ENCODE peak calls at places on chromosomes 2 and 18, in eight cellular contexts. L is A549; I is left ventricle myocardium inferior; G is ovary; C is CD8-positive, alpha-beta T cell; A is neural progenitor cell; Y is pancreas; V is thoracic aorta. S is an unnamed sample.

GRCh38 chr2:99881901-99882591 is 260.3 kb downstream of the AFF3 start:
- DNase-seq in C (no peak), I (no peak), A (no peak), G (no peak), Y (peak; percentile 11), V (no peak), L (peak; percentile 13), S (peak; percentile 89)

GRCh38 chr2:208491648-208492047 is 85.1 kb downstream of the PTH2R start:
- DNase-seq in I (no peak), V (no peak), Y (no peak), L (no peak), C (no peak), G (no peak), A (no peak), S (no peak)

GRCh38 chr18:70450658-70451253 is 161.9 kb downstream of the SOCS6 start:
- DNase-seq in I (no peak), G (no peak), C (no peak), A (no peak), L (peak; percentile 38), V (no peak), Y (no peak), S (no peak)

GRCh38 chr2:68336192-68336591 is 16.4 kb upstream of the CNRIP1 start:
- DNase-seq in A (no peak), V (no peak), L (no peak), Y (no peak), I (no peak), G (no peak), C (no peak), S (peak; percentile 41)

GRCh38 chr18:63002803-63003445 is 287.6 kb downstream of the PHLPP1 start:
- DNase-seq in G (no peak), V (no peak), I (no peak), A (no peak), Y (no peak), C (no peak), L (no peak), S (no peak)

GRCh38 chr2:119823734-119824334 is 64.1 kb downstream of the PTPN4 start:
- DNase-seq in A (peak; percentile 54), Y (no peak), V (no peak), L (peak; percentile 53), G (no peak), I (no peak), C (no peak), S (peak; percentile 19)

GRCh38 chr2:45554764-45555163 is 56.3 kb downstream of the SRBD1 start:
- DNase-seq in L (no peak), Y (no peak), I (no peak), A (no peak), V (no peak), G (no peak), C (no peak), S (no peak)

GRCh38 chr2:129205766-129206165 is 773.7 kb upstream of the RAB6C start:
- DNase-seq in C (no peak), A (no peak), I (no peak), L (no peak), V (no peak), G (no peak), Y (peak; percentile 45), S (no peak)

GRCh38 chr2:188524519-188525113 is 232.9 kb downstream of the GULP1 start:
- DNase-seq in V (no peak), I (no peak), A (peak; percentile 56), G (peak; percentile 47), Y (peak; percentile 4), L (peak; percentile 62), C (no peak), S (peak; percentile 17)

GRCh38 chr2:128607440-128607839 is 288.8 kb upstream of the HS6ST1 start:
- DNase-seq in L (no peak), I (peak; percentile 8), V (no peak), Y (no peak), G (peak; percentile 25), A (no peak), C (no peak), S (no peak)

GRCh38 chr2:143545643-143546275 is 416.5 kb downstream of the ARHGAP15 start:
- DNase-seq in V (no peak), I (no peak), L (no peak), C (no peak), A (no peak), Y (no peak), G (no peak), S (no peak)

GRCh38 chr2:33489835-33490431 is 13.5 kb downstream of the RASGRP3 start:
- DNase-seq in C (no peak), L (no peak), V (no peak), I (no peak), A (no peak), G (no peak), Y (no peak), S (no peak)

GRCh38 chr18:61893304-61893970 is 630 bp upstream of the RNF152 start:
- DNase-seq in A (peak; percentile 81), C (no peak), V (no peak), G (peak; percentile 79), I (peak; percentile 59), Y (peak; percentile 32), L (no peak), S (no peak)

DNA sequence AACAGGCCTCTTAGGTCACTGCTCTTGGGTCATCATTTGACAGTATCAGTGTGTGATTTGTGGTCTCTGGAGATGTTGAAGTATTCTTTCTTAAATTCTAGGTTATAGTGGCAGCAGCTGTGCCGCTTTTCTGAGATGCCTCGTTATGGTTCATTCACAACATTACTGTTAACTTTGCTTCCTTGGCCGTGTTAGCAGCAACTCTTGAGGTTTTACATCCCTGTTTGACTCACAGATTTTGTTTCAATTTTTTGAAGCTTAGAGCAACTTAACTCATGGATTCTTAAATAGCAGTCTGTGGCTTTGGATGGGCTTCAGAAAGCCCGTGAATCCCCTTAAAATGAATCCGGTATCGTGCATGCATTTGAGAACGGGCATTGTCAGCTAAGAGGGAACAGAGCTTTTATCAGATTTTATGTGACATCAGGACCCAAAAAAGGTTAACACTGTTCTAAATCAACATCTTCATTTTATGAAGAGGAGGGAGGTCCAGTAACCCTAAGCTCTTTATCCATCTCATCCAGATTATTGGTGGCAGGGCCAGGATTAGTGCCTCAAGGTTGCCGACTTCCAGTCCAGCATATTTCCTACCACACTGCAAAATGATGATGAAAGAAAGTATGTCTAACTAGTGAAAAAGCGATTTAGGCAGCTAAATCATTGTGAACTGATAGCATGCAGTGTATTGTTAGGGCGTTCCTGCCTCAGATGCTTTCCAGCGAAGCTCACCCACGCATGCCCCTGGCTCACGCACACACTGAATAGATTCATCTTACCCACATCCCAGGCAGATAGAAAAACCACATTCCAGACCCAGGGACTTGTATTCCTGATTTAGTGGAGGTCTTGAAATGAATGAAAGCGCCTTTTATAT is 5.1 kb downstream of the TRIB2 start:
- DNase-seq in I (no peak), C (no peak), L (no peak), G (no peak), A (peak; percentile 21), V (no peak), Y (no peak), S (no peak)
- H3K4me3 ChIP-seq in I (peak overlapping the region; percentile 96), C (no peak overlapping the region), L (no peak overlapping the region), G (peak overlapping the region; percentile 78), A (peak overlapping the region; percentile 94), V (peak overlapping the region; percentile 92), Y (no peak overlapping the region), S (peak overlapping the region; percentile 29)

GRCh38 chr2:240571314-240571973 is 3.2 kb downstream of the RNPEPL1 start:
- DNase-seq in A (no peak), G (peak; percentile 33), V (no peak), L (no peak), I (peak; percentile 10), C (no peak), Y (no peak), S (no peak)

GRCh38 chr2:240573516-240574385 is 5.5 kb downstream of the RNPEPL1 start:
- DNase-seq in L (no peak), G (peak; percentile 32), Y (no peak), V (no peak), C (no peak), I (peak; percentile 13), A (no peak), S (no peak)

GRCh38 chr2:240573071-240573515 is 4.8 kb downstream of the RNPEPL1 start:
- DNase-seq in G (peak; percentile 35), L (no peak), C (no peak), Y (no peak), I (peak; percentile 13), V (no peak), A (no peak), S (no peak)

GRCh38 chr2:240570531-240571313 is 2.4 kb downstream of the RNPEPL1 start:
- DNase-seq in G (peak; percentile 30), C (no peak), Y (no peak), L (no peak), V (no peak), I (peak; percentile 12), A (no peak), S (no peak)

DNA sequence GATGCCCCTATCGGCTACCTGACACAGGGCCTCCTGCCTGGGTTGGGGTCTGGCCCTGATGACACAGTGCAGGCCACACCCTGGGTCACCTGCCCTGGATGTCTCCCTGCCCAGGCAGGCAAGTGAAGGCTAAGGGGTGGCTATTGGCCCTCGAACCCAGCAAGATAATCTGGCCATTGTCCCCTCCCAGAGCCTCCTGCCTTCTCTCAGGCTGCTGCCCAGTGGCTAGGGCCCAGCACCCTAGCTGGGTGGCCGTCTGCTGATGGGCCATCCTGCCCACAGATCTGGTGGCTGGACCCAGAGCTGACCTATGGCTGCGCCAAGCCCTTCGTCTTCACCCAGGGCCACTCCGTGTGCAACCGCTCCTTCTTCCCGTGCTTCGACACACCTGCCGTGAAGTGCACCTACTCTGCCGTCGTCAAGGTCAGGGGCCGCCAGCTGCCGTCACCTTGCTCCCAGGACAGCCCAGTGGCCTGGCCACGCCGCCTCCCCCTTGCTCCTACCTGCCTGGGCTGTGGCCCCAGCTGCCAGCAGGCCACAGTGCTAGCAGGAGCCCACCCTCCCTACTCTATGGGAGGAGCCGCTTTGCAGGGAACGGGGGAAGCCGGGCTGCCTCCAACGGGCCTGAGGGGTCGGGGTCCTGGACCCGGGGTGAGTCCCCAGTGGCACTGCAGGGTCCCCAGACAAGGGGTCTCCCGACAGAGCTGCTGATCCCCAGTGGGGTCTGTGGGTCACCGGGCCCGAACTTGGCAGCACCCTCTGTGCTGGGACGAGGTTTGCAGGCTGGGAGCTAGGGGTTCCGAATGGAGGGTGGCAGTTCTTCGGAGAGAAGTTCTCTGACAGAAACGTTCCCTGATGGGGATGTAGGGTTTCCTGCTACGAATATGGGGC is 4.1 kb downstream of the RNPEPL1 start:
- DNase-seq in C (no peak), Y (no peak), I (peak; percentile 14), G (peak; percentile 36), L (no peak), A (no peak), V (no peak), S (no peak)
- TF ChIP-seq CTCF in C (no peak), Y (no peak), I (no peak), G (no peak), L (no peak), A (no peak), V (no peak), S (no peak)

DNA sequence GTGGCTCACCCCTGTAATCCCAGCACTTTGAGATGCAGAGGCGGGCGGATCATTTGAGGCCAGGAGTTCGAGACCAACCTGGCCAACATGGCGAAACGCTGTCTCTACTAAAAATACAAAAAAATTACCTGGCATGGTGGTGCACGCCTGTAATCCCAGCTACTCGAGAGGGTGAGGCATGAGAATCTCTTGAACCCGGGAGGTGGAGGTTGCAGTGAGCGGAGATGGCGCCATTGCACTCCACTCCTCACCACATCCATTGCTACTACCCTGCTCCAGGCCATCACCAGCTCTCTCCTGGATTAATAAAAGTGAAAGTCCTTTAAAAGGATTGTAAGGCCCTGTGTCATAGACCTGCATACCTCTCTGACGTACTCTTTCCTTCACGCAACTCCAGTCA is 1.2 kb downstream of the RMP24 start:
- DNase-seq in A (no peak), I (no peak), G (no peak), V (no peak), L (no peak), Y (no peak), C (no peak), S (no peak)
- H3K4me3 ChIP-seq in A (peak overlapping the region; percentile 89), I (peak overlapping the region; percentile 94), G (no peak overlapping the region), V (peak overlapping the region; percentile 88), L (peak overlapping the region; percentile 61), Y (no peak overlapping the region), C (peak overlapping the region; percentile 60), S (peak overlapping the region; percentile 95)

GRCh38 chr2:86224645-86225355 is 25.5 kb downstream of the MRPL35 start:
- DNase-seq in I (no peak), L (no peak), V (no peak), G (no peak), A (no peak), C (no peak), Y (no peak), S (no peak)
- TF ChIP-seq CTCF in I (no peak), L (no peak), V (no peak), G (no peak), A (no peak), C (no peak), Y (no peak), S (no peak)

S was measured in AG04449.